ENCODE peak calls at places on chromosomes 7 and 10, in seven cellular contexts. J is lower leg skin; N is CD8-positive, alpha-beta T cell; A is lower lobe of right lung; Z is pancreas; E is cardiac fibroblast; H is adrenal gland. X is an unnamed sample.

GRCh38 chr7:79489371-79489770 is 35.9 kb upstream of the MAGI2 start:
- DNase-seq in E (no peak), Z (no peak), A (no peak), N (no peak), H (no peak), J (no peak), X (no peak)

GRCh38 chr7:36283171-36283570 is 106.5 kb upstream of the ANLN start:
- DNase-seq in N (no peak), E (no peak), Z (no peak), H (no peak), J (no peak), A (no peak), X (no peak)

GRCh38 chr10:126844406-126844805 is 60.8 kb upstream of the DOCK1 start:
- DNase-seq in A (no peak), Z (no peak), N (no peak), E (peak), H (no peak), J (no peak), X (no peak)

GRCh38 chr10:70480254-70480861 is 1.8 kb downstream of the PALD1 start:
- DNase-seq in E (no peak), A (no peak), J (no peak), Z (no peak), N (no peak), H (no peak), X (no peak)

GRCh38 chr10:78457804-78458483 is 424.3 kb downstream of the RPS24 start:
- DNase-seq in N (no peak), H (peak), E (peak), J (no peak), A (no peak), Z (peak), X (no peak)

GRCh38 chr7:154564676-154565075 is 438.2 kb downstream of the PAXIP1 start:
- DNase-seq in A (no peak), E (no peak), J (no peak), Z (no peak), H (no peak), N (no peak), X (no peak)

GRCh38 chr10:100748251-100749058 is 3.1 kb downstream of the PAX2 start:
- DNase-seq in N (no peak), E (no peak), A (no peak), J (no peak), H (no peak), Z (no peak), X (no peak)

GRCh38 chr10:103355906-103356599 is 5.1 kb upstream of the PCGF6 start:
- DNase-seq in H (no peak), Z (no peak), A (no peak), N (no peak), E (no peak), J (no peak), X (no peak)

GRCh38 chr10:111076682-111077661 is at the start of gene ADRA2A:
- DNase-seq in A (peak), Z (peak), J (no peak), N (no peak), H (peak), E (peak), X (peak)

GRCh38 chr7:15057272-15057671 is 154.7 kb upstream of the DGKB start:
- DNase-seq in N (no peak), A (no peak), E (no peak), Z (no peak), J (no peak), H (no peak), X (peak)

GRCh38 chr7:30164567-30164966 is 29.8 kb downstream of the MTURN start:
- DNase-seq in A (no peak), H (no peak), N (no peak), E (peak), Z (no peak), J (no peak), X (peak)

GRCh38 chr10:47060993-47061500 is 149.8 kb downstream of the PTPN20 start:
- DNase-seq in Z (no peak), E (no peak), H (no peak), J (no peak), A (no peak), N (no peak), X (no peak)

GRCh38 chr10:58771850-58772249 is 259.2 kb downstream of the BICC1 start:
- DNase-seq in Z (no peak), H (no peak), J (no peak), A (no peak), N (no peak), E (no peak), X (no peak)

GRCh38 chr7:74579800-74580685 is 77.5 kb upstream of the GTF2I start:
- DNase-seq in N (no peak), J (no peak), Z (peak), E (peak), H (peak), A (peak), X (no peak)

GRCh38 chr10:69061305-69062161 is 26.4 kb upstream of the SRGN start:
- DNase-seq in Z (no peak), H (peak), E (peak), N (peak), J (peak), A (peak), X (no peak)

GRCh38 chr10:23293145-23293724 is 51.4 kb downstream of the C10orf67 start:
- DNase-seq in N (no peak), E (peak), J (no peak), H (peak), Z (no peak), A (no peak), X (peak)

GRCh38 chr10:96665306-96665705 is 55.0 kb downstream of the PIK3AP1 start:
- DNase-seq in Z (no peak), A (no peak), E (no peak), N (no peak), J (no peak), H (no peak), X (no peak)

GRCh38 chr10:25933653-25934608 is at the start of gene MYO3A:
- DNase-seq in E (no peak), J (no peak), N (no peak), A (no peak), H (no peak), Z (peak), X (no peak)

GRCh38 chr10:118621304-118621942 is 26.0 kb upstream of the PRLHR start:
- DNase-seq in J (no peak), N (no peak), H (no peak), E (no peak), A (no peak), Z (no peak), X (no peak)

GRCh38 chr10:33032354-33033254 is 74.6 kb upstream of the ITGB1 start:
- DNase-seq in E (peak), J (no peak), Z (no peak), H (peak), A (no peak), N (no peak), X (no peak)

GRCh38 chr10:44627591-44628354 is 242.9 kb upstream of the CXCL12 start:
- DNase-seq in N (no peak), J (no peak), H (no peak), A (no peak), E (peak), Z (no peak), X (no peak)

GRCh38 chr7:27933691-27934565 is 194.0 kb downstream of the TAX1BP1 start:
- DNase-seq in N (no peak), J (no peak), H (no peak), A (no peak), Z (no peak), E (no peak), X (no peak)

GRCh38 chr7:129037585-129037984 is 17.3 kb downstream of the TNPO3 start:
- DNase-seq in N (no peak), E (no peak), Z (no peak), J (no peak), A (no peak), H (no peak), X (no peak)
- H3K4me3 ChIP-seq in N (no peak), E (no peak), Z (no peak), J (no peak), A (no peak), H (no peak), X (no peak)

DNA sequence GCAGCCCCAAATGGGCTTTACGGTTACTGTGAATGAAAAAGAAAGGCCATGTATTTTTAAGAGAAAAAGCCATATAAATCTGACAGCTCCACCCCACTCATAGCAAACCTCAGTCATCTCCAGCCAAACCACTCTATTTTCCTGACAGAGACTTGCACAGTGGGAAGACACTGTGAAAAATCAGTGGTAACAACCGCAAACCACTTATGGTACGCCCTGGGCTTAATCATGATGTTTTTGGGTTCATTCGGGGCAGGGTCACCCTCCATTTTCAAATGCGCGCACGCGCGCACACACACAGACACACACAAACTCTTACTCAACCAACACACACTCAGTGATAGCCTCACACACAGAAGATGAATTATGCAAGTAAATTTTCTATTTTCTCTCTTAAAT is 82.0 kb upstream of the HPS1 start:
- DNase-seq in Z (no peak), N (no peak), J (no peak), E (no peak), A (no peak), H (no peak), X (no peak)
- H3K4me3 ChIP-seq in Z (no peak), N (no peak), J (no peak), E (no peak), A (no peak), H (no peak), X (no peak)

GRCh38 chr10:116669832-116670644 is 49.3 kb downstream of the PNLIPRP2 start:
- DNase-seq in N (peak), H (peak), A (no peak), Z (no peak), E (peak), J (no peak), X (no peak)
- H3K4me3 ChIP-seq in N (no peak), H (no peak), A (peak), Z (no peak), E (peak), J (no peak), X (no peak)

DNA sequence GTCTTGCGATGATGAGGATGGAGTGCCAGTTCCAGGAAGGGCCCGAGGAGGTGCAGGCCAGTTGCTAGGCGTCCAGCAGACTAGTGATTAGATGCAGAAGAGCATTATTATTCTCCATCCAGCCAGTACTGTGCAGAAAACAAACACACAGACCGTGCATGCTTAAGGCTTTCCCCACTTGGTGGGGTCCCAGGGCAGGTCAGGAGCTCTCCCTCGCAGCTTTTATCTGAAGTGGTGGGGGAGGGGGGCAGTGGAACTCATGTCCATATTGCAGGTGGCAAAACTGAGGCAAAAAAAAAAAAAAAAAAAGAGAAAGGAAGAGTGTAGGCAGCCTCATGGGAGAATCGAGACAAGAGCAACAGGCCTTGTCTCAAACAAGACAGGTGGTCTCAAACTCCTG is 189.2 kb downstream of the CAMK1D start:
- DNase-seq in E (no peak), J (no peak), N (no peak), Z (no peak), H (no peak), A (no peak), X (no peak)
- H3K4me3 ChIP-seq in E (no peak), J (no peak), N (no peak), Z (no peak), H (no peak), A (no peak), X (no peak)

GRCh38 chr10:89301231-89301630 is 615 bp upstream of the IFIT2 start:
- DNase-seq in H (no peak), E (peak), A (no peak), J (no peak), N (peak), Z (no peak), X (peak)
- H3K4me3 ChIP-seq in H (no peak), E (peak), A (peak), J (no peak), N (peak), Z (peak), X (peak)

GRCh38 chr10:132136689-132137088 is 50.1 kb upstream of the DPYSL4 start:
- DNase-seq in Z (peak), H (no peak), J (no peak), A (peak), E (no peak), N (no peak), X (no peak)
- H3K4me3 ChIP-seq in Z (no peak), H (no peak), J (no peak), A (no peak), E (no peak), N (no peak), X (no peak)

GRCh38 chr7:151056286-151057037 is 1.2 kb downstream of the CDK5 start:
- DNase-seq in J (peak), H (no peak), A (no peak), E (no peak), N (no peak), Z (no peak), X (no peak)
- H3K4me3 ChIP-seq in J (no peak), H (no peak), A (peak), E (peak), N (no peak), Z (peak), X (no peak)

GRCh38 chr10:105837951-105838350 is 1196.9 kb downstream of the SORCS3 start:
- DNase-seq in A (no peak), H (no peak), E (peak), Z (no peak), N (no peak), J (no peak), X (no peak)
- H3K4me3 ChIP-seq in A (peak), H (no peak), E (no peak), Z (peak), N (peak), J (no peak), X (no peak)

X was measured in SJCRH30.